ENCODE peak calls at places on chromosomes 16 and 17, in four cellular contexts. M is HTR-8/SVneo; N is sciatic nerve; C is stimulated activated CD8-positive, alpha-beta memory T cell treated with anti-CD3 and anti-CD28 coated beads, Interleukin-2, amount 100 ng/mL, for 1 hour. J is an unnamed sample.

GRCh38 chr16:23640669-23640958 is 496 bp downstream of the PALB2 start:
- DNase-seq in C (no peak), M (peak), N (no peak), J (no peak)

GRCh38 chr17:81976332-81977210 is 858 bp upstream of the ASPSCR1 start:
- DNase-seq in M (no peak), N (no peak), C (no peak), J (no peak)

GRCh38 chr16:57185945-57186629 is at the start of the genes PSME3IP1 and RSPRY1:
- DNase-seq in N (peak), M (peak), C (peak), J (peak)

GRCh38 chr17:876272-876671 is 94.1 kb downstream of the MRM3 start:
- DNase-seq in C (no peak), M (no peak), N (no peak), J (no peak)

GRCh38 chr16:54370653-54371052 is 84.1 kb upstream of the IRX3 start:
- DNase-seq in C (no peak), M (no peak), N (no peak), J (no peak)

GRCh38 chr17:9002610-9003354 is 18.5 kb upstream of the NTN1 start:
- DNase-seq in M (peak), N (no peak), C (no peak), J (no peak)

GRCh38 chr16:58127033-58127556 is 2.1 kb downstream of the CFAP20 start:
- DNase-seq in C (no peak), N (no peak), M (no peak), J (no peak)

GRCh38 chr17:17175917-17176316 is 30.2 kb downstream of the PLD6 start:
- DNase-seq in M (no peak), N (no peak), C (no peak), J (no peak)

GRCh38 chr17:65143899-65144590 is 6.9 kb downstream of the RGS9 start:
- DNase-seq in M (no peak), N (no peak), C (no peak), J (no peak)

GRCh38 chr17:73249700-73250099 is 12.0 kb downstream of the CPSF4L start:
- DNase-seq in M (no peak), C (no peak), N (no peak), J (no peak)

GRCh38 chr16:62014534-62014933 is 21.7 kb downstream of the CDH8 start:
- DNase-seq in N (no peak), C (no peak), M (no peak), J (no peak)

GRCh38 chr17:7673239-7673638 is 14.1 kb downstream of the TP53 start:
- DNase-seq in N (no peak), M (no peak), C (no peak), J (no peak)

GRCh38 chr17:40063034-40063765 is 435 bp downstream of the THRA start:
- DNase-seq in M (no peak), C (no peak), N (peak), J (peak)

J was measured in coronary artery.